ENCODE peak calls at places on chromosomes 4 and X, in four cellular contexts. O is HCT116, B is K562, C is H1. F is an unnamed sample.

GRCh38 chr4:158411180-158411721 is 110.4 kb upstream of the RXFP1 start:
- DNase-seq in O (no peak), B (no peak), C (no peak), F (no peak)

GRCh38 chr4:7650606-7651400 is 216.1 kb upstream of the PSAPL1 start:
- DNase-seq in O (peak), B (peak), C (no peak), F (no peak)

GRCh38 chr4:55326629-55327028 is 19.4 kb upstream of the SRD5A3 start:
- DNase-seq in O (no peak), B (no peak), C (no peak), F (no peak)

GRCh38 chr4:163251204-163251603 is 81.2 kb downstream of the NPY1R start:
- DNase-seq in O (peak), B (no peak), C (no peak), F (no peak)

GRCh38 chrX:151801980-151802379 is 67.4 kb downstream of the CNGA2 start:
- DNase-seq in O (no peak), B (peak), C (no peak), F (no peak)

GRCh38 chr4:74531952-74532794 is 87.2 kb downstream of the AREG start:
- DNase-seq in O (peak), B (peak), C (peak), F (peak)

GRCh38 chr4:42464550-42465124 is 67.3 kb downstream of the SHISA3 start:
- DNase-seq in O (no peak), B (no peak), C (no peak), F (no peak)

GRCh38 chr4:92599044-92599443 is 295.3 kb downstream of the GRID2 start:
- DNase-seq in O (no peak), B (no peak), C (no peak), F (no peak)

GRCh38 chrX:8639949-8640348 is 92.0 kb downstream of the ANOS1 start:
- DNase-seq in O (no peak), B (no peak), C (no peak), F (no peak)

GRCh38 chr4:140743194-140743931 is 12.8 kb downstream of the TBC1D9 start:
- DNase-seq in O (no peak), B (no peak), C (no peak), F (peak)

GRCh38 chr4:89364559-89364958 is 57.0 kb upstream of the GPRIN3 start:
- DNase-seq in O (no peak), B (no peak), C (no peak), F (no peak)

GRCh38 chrX:123399709-123400108 is 215.6 kb downstream of the GRIA3 start:
- DNase-seq in O (no peak), B (no peak), C (no peak), F (no peak)

GRCh38 chr4:139988863-139989765 is 164.9 kb downstream of the MAML3 start:
- DNase-seq in O (peak), B (no peak), C (no peak), F (no peak)

GRCh38 chrX:134512566-134512965 is 52.6 kb downstream of the HPRT1 start:
- DNase-seq in O (peak), B (no peak), C (no peak), F (no peak)

GRCh38 chr4:92060333-92060732 is 243.4 kb upstream of the GRID2 start:
- DNase-seq in O (no peak), B (no peak), C (no peak), F (no peak)

GRCh38 chr4:7821245-7822165 is 118.2 kb downstream of the AFAP1 start:
- DNase-seq in O (no peak), B (no peak), C (no peak), F (no peak)

GRCh38 chr4:165185448-165185847 is 21.9 kb upstream of the KLHL2 start:
- DNase-seq in O (no peak), B (no peak), C (no peak), F (no peak)

GRCh38 chr4:14562901-14563300 is 439.4 kb upstream of the CPEB2 start:
- DNase-seq in O (no peak), B (no peak), C (no peak), F (no peak)

GRCh38 chr4:8910100-8910821 is 38.6 kb upstream of the HMX1 start:
- DNase-seq in O (no peak), B (no peak), C (no peak), F (no peak)

GRCh38 chrX:14801136-14801535 is 71.7 kb downstream of the FANCB start:
- DNase-seq in O (no peak), B (no peak), C (no peak), F (no peak)

GRCh38 chr4:158025131-158025530 is 147.7 kb downstream of the GASK1B start:
- DNase-seq in O (peak), B (no peak), C (no peak), F (no peak)

GRCh38 chr4:106201373-106201772 is 114.6 kb downstream of the TBCK start:
- DNase-seq in O (no peak), B (no peak), C (no peak), F (no peak)

GRCh38 chrX:43552166-43552565 is 103.9 kb upstream of the MAOA start:
- DNase-seq in O (no peak), B (no peak), C (no peak), F (no peak)

GRCh38 chrX:43552703-43553102 is 103.4 kb upstream of the MAOA start:
- DNase-seq in O (no peak), B (no peak), C (no peak), F (no peak)

GRCh38 chrX:43556207-43556606 is 99.9 kb upstream of the MAOA start:
- DNase-seq in O (no peak), B (no peak), C (no peak), F (no peak)

DNA sequence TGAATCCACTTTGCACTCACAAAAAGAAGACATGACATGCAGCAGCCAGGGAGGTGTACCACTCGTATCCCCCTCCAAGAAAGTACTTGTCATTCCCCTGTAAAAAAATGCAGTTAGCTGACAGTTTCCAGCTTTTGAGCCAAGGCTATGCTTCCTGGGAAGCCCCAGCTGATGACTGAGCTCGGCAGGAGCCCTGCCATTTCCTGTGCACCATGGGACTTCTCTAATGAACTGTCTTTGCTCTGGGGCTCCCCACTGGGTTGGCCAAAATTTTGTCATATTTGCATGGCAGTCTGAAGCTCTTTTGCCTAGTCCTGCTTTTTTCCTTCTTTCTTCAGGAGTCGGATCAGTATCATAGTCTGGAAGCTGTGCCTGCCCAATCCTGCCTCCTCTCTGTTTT is 104.5 kb upstream of the MAOA start:
- DNase-seq in O (no peak), B (no peak), C (no peak), F (no peak)
- TF ChIP-seq EGR1 in O (no peak), B (no peak), C (no peak), F (no peak)

GRCh38 chr4:177902386-177902785 is 460.1 kb upstream of the AGA start:
- DNase-seq in O (no peak), B (no peak), C (no peak), F (no peak)

DNA sequence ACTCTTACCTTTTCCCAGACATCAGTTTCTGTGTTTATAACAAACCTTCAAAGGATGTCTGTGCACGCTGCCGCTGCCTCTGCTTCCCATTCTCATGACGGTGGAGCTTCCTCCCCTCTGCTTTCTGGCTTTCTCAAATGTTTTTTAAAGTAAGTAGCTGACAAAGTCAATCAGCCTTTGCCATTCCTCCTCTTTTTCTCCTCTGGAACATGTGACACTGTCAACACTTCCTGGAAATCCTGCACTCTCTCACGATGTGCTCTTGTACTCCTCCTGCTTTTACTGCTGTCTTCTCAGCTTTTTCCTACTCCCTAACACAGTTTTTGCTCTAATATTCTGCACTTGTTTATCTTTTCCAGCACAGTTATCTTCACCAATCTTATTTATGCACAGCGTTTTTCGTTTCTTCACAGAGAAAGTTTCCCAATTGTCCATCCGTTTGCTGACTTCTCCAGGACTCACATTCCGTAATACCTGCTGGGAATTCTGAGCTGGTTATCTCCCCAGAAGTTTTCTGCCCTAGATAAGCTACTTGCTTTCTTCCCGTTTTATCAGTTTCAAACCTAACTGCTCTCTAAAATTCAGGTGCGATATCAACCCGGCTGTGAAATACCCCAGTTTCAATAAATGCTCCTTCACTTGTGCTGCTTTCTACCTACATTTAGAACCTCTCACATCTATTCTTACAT is 465.6 kb upstream of the AGA start:
- DNase-seq in O (no peak), B (no peak), C (no peak), F (no peak)
- TF ChIP-seq JUND in O (no peak), B (no peak), C (no peak), F (no peak)

GRCh38 chr4:54011201-54011600 is 53.2 kb downstream of the CHIC2 start:
- DNase-seq in O (no peak), B (no peak), C (no peak), F (no peak)

GRCh38 chr4:54006755-54007154 is 57.6 kb downstream of the CHIC2 start:
- DNase-seq in O (no peak), B (no peak), C (no peak), F (no peak)

GRCh38 chr4:54004463-54004862 is 59.9 kb downstream of the CHIC2 start:
- DNase-seq in O (no peak), B (no peak), C (no peak), F (no peak)

GRCh38 chr4:54001558-54002365 is 62.6 kb downstream of the CHIC2 start:
- DNase-seq in O (no peak), B (no peak), C (peak), F (no peak)

DNA sequence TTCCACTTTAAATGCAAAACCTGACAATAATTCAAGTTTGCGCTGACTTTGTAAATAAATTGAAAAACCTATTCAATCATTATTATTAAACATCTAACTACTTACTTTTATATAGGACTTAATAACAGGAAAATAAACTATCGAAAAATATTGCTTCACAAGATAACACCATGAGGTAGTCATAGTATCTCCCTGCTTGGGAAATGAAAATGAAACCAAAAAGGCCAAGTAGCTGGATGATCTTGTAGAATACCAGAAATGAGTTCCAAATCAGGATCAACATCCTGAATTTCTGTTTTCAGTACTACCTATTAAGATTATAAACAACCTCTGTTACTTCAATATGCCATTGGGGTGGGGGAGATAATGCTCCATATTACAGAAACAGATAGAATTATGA is 58.9 kb downstream of the CHIC2 start:
- DNase-seq in O (no peak), B (no peak), C (no peak), F (no peak)
- TF ChIP-seq EGR1 in O (no peak), B (no peak), C (no peak), F (no peak)

GRCh38 chrX:48720580-48721240 is 24.2 kb downstream of the SUV39H1 start:
- DNase-seq in O (no peak), B (no peak), C (no peak), F (no peak)
- TF ChIP-seq JUND in O (no peak), B (no peak), C (no peak), F (no peak)

DNA sequence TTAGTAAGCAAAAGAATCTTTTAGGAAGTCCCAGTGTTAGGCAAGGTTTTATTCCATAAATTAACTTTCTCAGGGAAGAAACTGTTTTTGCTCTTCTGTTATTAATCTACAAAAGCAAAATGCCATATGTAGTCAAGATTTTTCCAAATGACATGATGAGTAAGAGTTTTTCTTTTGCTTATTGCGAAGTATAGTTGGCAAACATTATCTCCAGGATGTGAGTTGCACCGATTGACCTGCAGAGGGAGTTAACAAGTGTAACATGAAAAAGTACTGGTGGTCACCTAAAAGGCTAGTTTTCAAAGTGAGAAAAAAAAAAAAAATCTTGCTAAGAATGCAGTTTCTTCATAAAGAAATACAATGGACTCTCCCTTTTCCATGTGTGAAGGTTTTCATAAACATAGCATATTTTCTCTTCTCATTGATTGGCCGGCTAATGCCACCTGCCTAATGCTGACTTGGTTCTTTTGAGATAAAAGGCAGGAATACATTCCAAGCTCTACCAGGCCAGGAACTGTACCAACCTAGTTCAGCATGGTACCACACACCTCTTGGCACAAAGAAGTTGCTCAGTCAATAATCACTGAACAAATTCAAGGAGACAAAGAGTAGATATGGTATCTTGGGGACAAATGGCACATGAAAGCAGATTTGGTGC is 100.2 kb downstream of the LNX1 start:
- DNase-seq in O (peak), B (peak), C (no peak), F (no peak)
- TF ChIP-seq EGR1 in O (no peak), B (no peak), C (no peak), F (no peak)

GRCh38 chrX:9770319-9770718 is 4.7 kb upstream of the GPR143 start:
- DNase-seq in O (no peak), B (no peak), C (no peak), F (no peak)

GRCh38 chrX:9765072-9765736 is 443 bp downstream of the GPR143 start:
- DNase-seq in O (no peak), B (no peak), C (no peak), F (no peak)

GRCh38 chrX:9765737-9766098 is at the start of gene GPR143:
- DNase-seq in O (no peak), B (no peak), C (no peak), F (no peak)

GRCh38 chrX:9767375-9767774 is 1.7 kb upstream of the GPR143 start:
- DNase-seq in O (no peak), B (no peak), C (no peak), F (no peak)
- TF ChIP-seq JUND in O (no peak), B (no peak), C (no peak), F (no peak)